ENCODE peak calls at places on chromosomes 2 and 18, in five cellular contexts. D is CD8-positive, alpha-beta memory T cell; B is fibroblast of lung; X is SJSA1; C is ovary. Q is an unnamed sample.

GRCh38 chr18:9757851-9758587 is 49.9 kb downstream of the RAB31 start:
- DNase-seq in D (no peak), B (peak; percentile 85), X (peak; percentile 55), C (peak; percentile 44), Q (no peak)

GRCh38 chr2:96213379-96213778 is 4.8 kb upstream of the STARD7 start:
- DNase-seq in D (no peak), B (no peak), X (no peak), C (no peak), Q (no peak)

GRCh38 chr2:169303579-169304285 is 58.6 kb downstream of the LRP2 start:
- DNase-seq in D (no peak), B (no peak), X (no peak), C (no peak), Q (no peak)

GRCh38 chr2:233813236-233814062 is 35.3 kb downstream of the MROH2A start:
- DNase-seq in D (no peak), B (no peak), X (no peak), C (no peak), Q (no peak)

GRCh38 chr2:121386707-121387106 is 101.7 kb upstream of the TFCP2L1 start:
- DNase-seq in D (no peak), B (peak; percentile 79), X (no peak), C (no peak), Q (no peak)

GRCh38 chr2:24579053-24579803 is 88.2 kb downstream of the NCOA1 start:
- DNase-seq in D (no peak), B (no peak), X (no peak), C (no peak), Q (no peak)

GRCh38 chr2:196487426-196487825 is 152.1 kb upstream of the CCDC150 start:
- DNase-seq in D (no peak), B (peak; percentile 27), X (no peak), C (no peak), Q (no peak)

GRCh38 chr2:220034356-220035121 is 407.1 kb downstream of the SLC4A3 start:
- DNase-seq in D (no peak), B (peak; percentile 82), X (peak; percentile 52), C (no peak), Q (no peak)

DNA sequence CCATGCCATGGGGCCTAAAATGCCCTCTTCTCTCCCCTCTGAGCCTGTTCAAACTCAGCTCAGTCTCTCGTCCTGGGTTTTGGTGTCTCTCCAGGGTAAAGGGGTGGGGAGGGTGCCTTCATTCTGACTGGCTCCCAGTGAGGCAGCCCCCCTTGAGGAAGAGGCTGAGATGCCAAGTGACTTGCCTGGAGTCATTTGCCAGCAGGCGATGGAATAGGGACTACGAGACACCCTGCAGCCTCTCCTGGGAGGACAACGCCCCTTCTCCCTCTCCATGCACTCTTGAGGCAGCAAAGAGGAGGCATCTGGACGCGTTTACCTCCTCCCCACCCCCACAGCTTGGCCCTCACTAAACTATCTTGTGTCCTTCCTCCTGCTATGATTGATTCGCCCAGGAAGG is 765 bp upstream of the STON1 start:
- DNase-seq in D (no peak), B (no peak), X (no peak), C (peak; percentile 37), Q (no peak)
- H3K4me3 ChIP-seq in D (no peak overlapping the region), B (peak overlapping the region; percentile 70), X (no peak overlapping the region), C (peak overlapping the region; percentile 97), Q (no peak overlapping the region)

DNA sequence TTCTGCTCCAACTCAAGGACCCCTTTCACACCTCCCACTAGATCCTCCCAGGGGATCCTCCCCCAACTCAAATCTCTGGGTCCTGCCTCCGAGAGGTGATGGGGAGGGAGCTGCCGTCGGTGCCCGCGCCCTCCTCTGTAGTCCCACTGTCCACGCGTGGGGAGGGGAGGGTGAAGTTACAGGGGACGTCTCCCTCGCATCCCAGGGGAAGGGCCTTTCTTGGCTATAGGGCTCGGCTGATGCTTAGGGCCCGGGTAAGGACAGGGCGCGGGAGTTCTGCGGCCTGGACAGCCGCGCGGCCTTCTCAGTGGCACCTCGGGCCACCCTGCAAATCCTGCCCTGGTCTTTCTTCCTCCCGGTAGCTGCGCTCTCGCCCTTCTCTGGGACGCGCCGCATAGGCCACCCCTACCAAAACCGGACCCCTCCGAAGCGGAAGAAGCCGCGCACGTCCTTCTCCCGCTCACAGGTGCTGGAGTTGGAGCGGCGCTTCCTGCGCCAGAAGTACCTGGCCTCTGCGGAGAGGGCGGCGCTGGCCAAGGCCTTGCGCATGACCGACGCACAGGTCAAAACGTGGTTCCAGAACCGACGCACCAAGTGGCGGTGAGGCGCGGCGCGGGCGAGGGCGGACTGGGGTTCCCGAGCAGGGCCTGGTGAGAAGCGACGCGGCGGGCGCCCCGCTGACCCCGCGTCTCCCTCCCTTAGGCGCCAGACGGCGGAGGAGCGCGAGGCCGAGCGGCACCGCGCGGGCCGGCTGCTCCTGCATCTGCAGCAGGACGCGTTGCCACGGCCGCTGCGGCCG is 1.2 kb downstream of the TLX2 start:
- DNase-seq in D (peak; percentile 15), B (no peak), X (no peak), C (no peak), Q (peak; percentile 37)
- H3K4me3 ChIP-seq in D (no peak overlapping the region), B (no peak overlapping the region), X (no peak overlapping the region), C (no peak overlapping the region), Q (no peak overlapping the region)

GRCh38 chr2:102251042-102251848 is 60.1 kb upstream of the IL1RL1 start:
- DNase-seq in D (peak; percentile 52), B (peak; percentile 31), X (no peak), C (no peak), Q (peak; percentile 28)
- H3K4me3 ChIP-seq in D (peak overlapping the region; percentile 72), B (peak overlapping the region; percentile 24), X (no peak overlapping the region), C (peak overlapping the region; percentile 27), Q (no peak overlapping the region)

GRCh38 chr18:22695674-22696073 is 237.5 kb upstream of the RBBP8 start:
- DNase-seq in D (no peak), B (no peak), X (no peak), C (no peak), Q (no peak)
- H3K4me3 ChIP-seq in D (no peak overlapping the region), B (no peak overlapping the region), X (no peak overlapping the region), C (no peak overlapping the region), Q (no peak overlapping the region)

DNA sequence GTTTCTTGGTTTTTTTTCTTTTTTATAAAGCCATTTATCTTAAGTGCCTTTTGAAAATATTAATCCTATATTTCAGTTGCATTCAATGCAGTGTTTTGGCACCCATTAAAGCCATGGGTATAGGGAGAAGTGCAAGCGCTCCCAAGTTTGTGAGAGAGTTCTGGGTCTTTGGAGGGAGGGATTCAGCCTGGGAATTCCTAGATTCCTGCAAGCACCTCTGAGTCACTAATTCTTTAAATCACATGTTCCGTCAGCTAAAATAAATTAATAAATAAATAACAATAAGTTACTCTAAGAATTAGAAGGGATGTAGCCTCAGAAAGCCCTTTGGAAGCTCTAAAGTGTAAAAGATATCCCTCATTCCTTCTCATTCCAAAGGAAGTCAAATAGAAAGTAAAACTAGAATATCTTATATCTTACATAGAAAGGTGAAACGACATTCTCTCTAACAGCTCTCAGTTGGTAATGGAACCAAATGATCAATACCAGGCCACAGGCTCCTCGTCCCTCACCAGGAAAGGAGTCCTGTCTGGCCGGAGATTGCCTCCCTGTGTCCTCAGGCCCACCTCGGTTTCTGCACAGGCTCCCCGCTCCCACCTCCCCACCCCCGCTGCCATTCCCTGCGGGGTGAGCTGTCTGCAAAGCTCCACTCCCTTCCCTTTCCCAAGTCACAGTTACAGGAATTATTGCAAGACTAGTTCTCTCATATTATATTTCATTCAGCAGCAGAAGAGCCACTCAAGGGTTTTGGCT is 222.3 kb upstream of the RBBP8 start:
- DNase-seq in D (no peak), B (peak; percentile 84), X (peak; percentile 55), C (peak; percentile 44), Q (no peak)
- H3K4me3 ChIP-seq in D (no peak overlapping the region), B (peak overlapping the region; percentile 65), X (peak overlapping the region; percentile 32), C (peak overlapping the region; percentile 19), Q (no peak overlapping the region)

GRCh38 chr18:23136326-23137092 is 1.2 kb downstream of the CABLES1 start:
- DNase-seq in D (peak; percentile 12), B (peak; percentile 49), X (peak; percentile 50), C (peak; percentile 43), Q (peak; percentile 63)

GRCh38 chr18:23135679-23136325 is 517 bp downstream of the CABLES1 start:
- DNase-seq in D (no peak), B (peak; percentile 52), X (peak; percentile 66), C (peak; percentile 12), Q (peak; percentile 59)

GRCh38 chr18:23137093-23137640 is 1.9 kb downstream of the CABLES1 start:
- DNase-seq in D (no peak), B (peak; percentile 48), X (no peak), C (no peak), Q (no peak)

GRCh38 chr18:23138470-23138869 is 3.2 kb downstream of the CABLES1 start:
- DNase-seq in D (no peak), B (no peak), X (no peak), C (peak; percentile 39), Q (no peak)

GRCh38 chr18:23137788-23138216 is 2.5 kb downstream of the CABLES1 start:
- DNase-seq in D (no peak), B (no peak), X (no peak), C (no peak), Q (no peak)
- H3K4me3 ChIP-seq in D (no peak overlapping the region), B (no peak overlapping the region), X (no peak overlapping the region), C (no peak overlapping the region), Q (peak overlapping the region; percentile 75)

DNA sequence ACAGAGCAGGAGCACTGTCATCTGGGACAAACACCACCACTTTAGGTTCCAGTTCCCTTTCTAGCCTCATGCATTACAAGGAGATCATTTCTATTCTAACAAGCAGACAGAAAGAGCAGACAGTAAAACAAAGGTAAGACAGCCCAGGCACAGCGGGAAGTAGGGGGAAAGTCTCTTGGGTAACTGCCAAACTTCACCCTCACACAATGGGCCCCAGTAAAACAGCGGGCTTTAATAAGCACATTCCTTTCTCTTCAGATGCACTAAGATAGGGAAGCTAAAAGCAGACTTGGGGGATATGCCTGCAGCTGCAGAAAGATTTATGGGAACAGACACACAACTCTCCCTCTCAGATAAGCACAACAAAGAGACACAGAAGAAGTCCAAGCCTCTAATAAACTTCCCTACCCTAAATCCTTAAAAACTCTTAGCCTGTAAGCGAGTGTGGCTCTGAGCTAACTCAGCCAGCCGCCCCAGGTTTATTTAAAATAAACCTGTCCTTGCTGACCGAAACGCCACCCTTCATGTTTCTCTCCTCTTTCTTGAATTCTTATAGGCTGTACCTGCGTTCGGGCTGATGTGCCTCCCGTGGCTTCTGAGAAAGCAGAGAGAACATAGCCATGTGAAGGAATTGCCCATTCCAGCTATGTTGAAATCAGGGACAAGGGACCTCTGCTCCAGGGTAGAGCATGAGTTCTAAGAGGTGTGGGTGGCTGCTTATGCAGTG is 726.8 kb upstream of the DDX18 start:
- DNase-seq in D (no peak), B (no peak), X (no peak), C (no peak), Q (no peak)
- H3K4me3 ChIP-seq in D (no peak overlapping the region), B (no peak overlapping the region), X (no peak overlapping the region), C (no peak overlapping the region), Q (no peak overlapping the region)

DNA sequence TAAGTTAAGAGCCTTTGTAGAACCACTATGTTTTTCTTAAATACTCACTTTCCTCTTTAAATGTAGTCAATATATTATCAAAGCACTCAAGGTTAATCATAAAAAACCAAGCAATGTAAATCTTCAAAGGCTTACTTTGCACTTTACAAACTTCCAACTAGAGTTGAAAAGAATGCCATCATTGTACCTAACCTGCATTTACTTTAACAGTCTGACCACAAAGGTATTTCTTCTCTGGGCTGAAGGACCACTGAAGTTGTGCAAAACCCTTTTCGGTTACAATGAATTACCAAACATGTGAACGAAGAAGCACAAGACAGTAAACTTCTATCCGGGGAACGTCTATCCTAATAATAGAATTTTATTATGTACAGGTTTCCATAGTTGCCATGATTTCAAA is 3.0 kb downstream of the HNRNPLL start:
- DNase-seq in D (no peak), B (no peak), X (no peak), C (no peak), Q (no peak)
- H3K4me3 ChIP-seq in D (peak overlapping the region; percentile 93), B (peak overlapping the region; percentile 88), X (no peak overlapping the region), C (peak overlapping the region; percentile 79), Q (no peak overlapping the region)

Q was measured in GM06990.